ENCODE peak calls at places on chromosome 15, in ten cellular contexts. E is transverse colon, J is A549, G is ovary, N is sigmoid colon, V is H1, W is suprapubic skin, Y is GM12878, M is tibial nerve, C is SK-N-SH. I is an unnamed sample. For H3K4me1, the result is how much of the 10 kb centered on the place peaks cover.

GRCh38 chr15:99042909-99043308 is 35.3 kb upstream of the PGPEP1L start:
- DNase-seq in M (no peak), E (no peak), C (no peak), W (no peak), Y (no peak), V (no peak), N (no peak), G (no peak), J (no peak), I (no peak)

GRCh38 chr15:99992611-99993231 is 259.5 kb upstream of the LYSMD4 start:
- DNase-seq in V (no peak), W (peak), G (peak), E (no peak), Y (no peak), M (no peak), J (no peak), C (no peak), N (peak), I (no peak)

GRCh38 chr15:64070965-64071851 is 22.4 kb downstream of the CIAO2A start:
- DNase-seq in C (no peak), N (peak), J (peak), G (peak), W (peak), V (no peak), M (peak), E (peak), Y (no peak), I (peak)

GRCh38 chr15:40630313-40630712 is 36.3 kb downstream of the KNL1 start:
- DNase-seq in N (no peak), G (no peak), M (no peak), C (no peak), J (no peak), E (no peak), V (no peak), W (no peak), Y (no peak), I (no peak)

GRCh38 chr15:84937144-84937543 is 44.5 kb upstream of the PDE8A start:
- DNase-seq in N (peak), M (no peak), Y (no peak), J (no peak), W (no peak), V (no peak), E (no peak), G (no peak), C (no peak), I (no peak)

GRCh38 chr15:99738047-99738847 is 5.0 kb upstream of the LYSMD4 start:
- DNase-seq in C (no peak), J (no peak), M (no peak), V (no peak), Y (no peak), W (no peak), N (no peak), G (no peak), E (no peak), I (no peak)

GRCh38 chr15:61118885-61119284 is 110.2 kb downstream of the RORA start:
- DNase-seq in M (no peak), W (no peak), V (no peak), J (no peak), E (no peak), N (no peak), Y (no peak), G (no peak), C (peak), I (no peak)

GRCh38 chr15:38059665-38060064 is 125.2 kb downstream of the TMCO5A start:
- DNase-seq in M (no peak), G (no peak), E (no peak), Y (no peak), J (no peak), W (no peak), N (no peak), V (no peak), C (no peak), I (no peak)

GRCh38 chr15:34855893-34856292 is 60.5 kb upstream of the ACTC1 start:
- DNase-seq in Y (no peak), V (no peak), J (no peak), N (no peak), C (no peak), E (no peak), G (no peak), M (no peak), W (no peak), I (no peak)

GRCh38 chr15:94470492-94470891 is 239.1 kb downstream of the MCTP2 start:
- DNase-seq in C (no peak), N (no peak), J (no peak), G (no peak), E (no peak), Y (no peak), M (no peak), V (no peak), W (no peak), I (no peak)

GRCh38 chr15:75350601-75351331 is 3.9 kb downstream of the NEIL1 start:
- DNase-seq in Y (no peak), M (no peak), C (no peak), J (no peak), N (no peak), W (no peak), V (no peak), E (no peak), G (no peak), I (no peak)

GRCh38 chr15:60038111-60038521 is 34.0 kb downstream of the FOXB1 start:
- DNase-seq in V (no peak), E (no peak), M (no peak), W (no peak), G (no peak), Y (no peak), N (no peak), C (no peak), J (no peak), I (peak)

GRCh38 chr15:39188930-39189329 is 391.9 kb upstream of the THBS1 start:
- DNase-seq in G (no peak), E (no peak), N (no peak), Y (no peak), J (peak), C (no peak), M (no peak), V (no peak), W (no peak), I (no peak)

GRCh38 chr15:29792426-29793159 is 29.7 kb downstream of the TJP1 start:
- DNase-seq in J (no peak), N (no peak), M (no peak), W (no peak), G (no peak), C (no peak), Y (no peak), V (no peak), E (no peak), I (no peak)

GRCh38 chr15:81199031-81199779 is 2.5 kb downstream of the IL16 start:
- DNase-seq in C (no peak), Y (no peak), E (no peak), M (no peak), V (peak), G (no peak), W (no peak), N (no peak), J (no peak), I (no peak)

GRCh38 chr15:66254364-66255292 is 1.1 kb upstream of the MEGF11 start:
- DNase-seq in W (no peak), E (no peak), N (no peak), G (no peak), C (no peak), J (no peak), Y (no peak), M (no peak), V (peak), I (no peak)

GRCh38 chr15:70348581-70349344 is 251.0 kb upstream of the TLE3 start:
- DNase-seq in G (no peak), Y (no peak), E (peak), V (no peak), C (no peak), W (peak), M (no peak), N (peak), J (no peak), I (no peak)

GRCh38 chr15:68775671-68776476 is 44.8 kb downstream of the ANP32A start:
- DNase-seq in M (peak), G (peak), E (peak), C (no peak), W (peak), Y (no peak), J (no peak), N (peak), V (peak), I (peak)

GRCh38 chr15:68774120-68774519 is 46.6 kb downstream of the ANP32A start:
- DNase-seq in W (no peak), N (no peak), Y (no peak), J (no peak), M (no peak), C (no peak), G (no peak), V (no peak), E (no peak), I (no peak)

GRCh38 chr15:68773036-68773435 is 47.7 kb downstream of the ANP32A start:
- DNase-seq in C (no peak), M (no peak), V (no peak), E (no peak), N (no peak), J (no peak), G (no peak), Y (no peak), W (no peak), I (no peak)

GRCh38 chr15:68776477-68777270 is 44.0 kb downstream of the ANP32A start:
- DNase-seq in N (no peak), G (no peak), M (no peak), J (no peak), E (no peak), C (no peak), V (peak), W (no peak), Y (no peak), I (no peak)

GRCh38 chr15:68774521-68775293 is 46.0 kb downstream of the ANP32A start:
- DNase-seq in Y (no peak), E (no peak), G (no peak), V (peak), J (no peak), N (no peak), C (no peak), W (no peak), M (no peak), I (no peak)
- TF ChIP-seq EP300 in Y (no peak), E (no peak), G (no peak), V (no peak), J (no peak), N (no peak), C (no peak), W (no peak), M (no peak), I (no peak)

GRCh38 chr15:74131618-74132191 is 1.3 kb downstream of the ISLR2 start:
- DNase-seq in J (no peak), V (no peak), C (no peak), M (no peak), W (no peak), N (no peak), Y (no peak), G (no peak), E (no peak), I (no peak)
- H3K4me1 ChIP-seq in J (under half), V (half or more), C (under half), M (half or more), W (half or more), N (half or more), Y (under half), G (under half), E (under half), I (half or more)

DNA sequence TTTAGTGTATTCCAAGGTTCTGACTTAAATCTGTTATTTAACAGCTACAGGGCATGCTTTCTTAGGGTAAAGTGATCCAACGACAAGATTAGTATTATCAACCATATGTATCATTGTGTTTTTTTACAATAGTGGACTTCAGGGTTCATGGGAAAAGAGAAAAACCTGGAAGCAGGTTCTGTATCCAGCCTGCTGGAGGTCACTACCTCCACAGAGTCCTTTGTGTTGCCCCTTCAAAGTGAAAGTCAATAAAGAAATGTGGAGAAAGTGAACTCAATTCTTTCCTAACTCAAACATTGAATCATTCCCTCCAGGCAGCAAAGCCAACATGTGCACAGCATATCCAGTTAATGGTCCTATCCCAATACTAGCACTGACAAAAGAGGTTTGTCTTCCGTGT is 45.4 kb downstream of the FGF7 start:
- DNase-seq in Y (no peak), E (no peak), M (no peak), C (peak), V (no peak), W (no peak), N (no peak), G (no peak), J (no peak), I (no peak)
- H3K4me3 ChIP-seq in Y (no peak), E (no peak), M (peak), C (no peak), V (no peak), W (peak), N (no peak), G (no peak), J (no peak), I (no peak)

GRCh38 chr15:53808058-53808703 is 48.7 kb upstream of the WDR72 start:
- DNase-seq in N (no peak), E (no peak), C (peak), G (no peak), W (no peak), Y (no peak), J (no peak), V (no peak), M (no peak), I (no peak)
- TF ChIP-seq EP300 in N (no peak), E (no peak), C (no peak), G (no peak), W (no peak), Y (no peak), J (no peak), V (no peak), M (no peak), I (no peak)

GRCh38 chr15:89112341-89112971 is 24.2 kb downstream of the ABHD2 start:
- DNase-seq in C (no peak), J (peak), W (no peak), N (peak), V (no peak), Y (peak), E (peak), G (no peak), M (no peak), I (peak)
- H3K4me1 ChIP-seq in C (half or more), J (half or more), W (under half), N (half or more), V (under half), Y (under half), E (half or more), G (under half), M (half or more), I (half or more)

GRCh38 chr15:77542491-77543001 is 90.2 kb downstream of the LINGO1 start:
- DNase-seq in V (no peak), N (peak), G (no peak), W (no peak), M (no peak), C (no peak), Y (no peak), J (peak), E (no peak), I (no peak)

GRCh38 chr15:77540346-77541060 is 92.2 kb downstream of the LINGO1 start:
- DNase-seq in V (no peak), W (no peak), E (no peak), J (no peak), Y (no peak), N (peak), G (no peak), C (no peak), M (no peak), I (no peak)

GRCh38 chr15:77543159-77543882 is 89.4 kb downstream of the LINGO1 start:
- DNase-seq in W (peak), M (peak), C (peak), E (peak), Y (peak), V (peak), J (peak), G (peak), N (peak), I (peak)

GRCh38 chr15:77544162-77544561 is 88.5 kb downstream of the LINGO1 start:
- DNase-seq in V (no peak), E (no peak), G (no peak), W (no peak), C (no peak), Y (no peak), J (no peak), M (no peak), N (peak), I (no peak)

GRCh38 chr15:77541421-77542181 is 91.1 kb downstream of the LINGO1 start:
- DNase-seq in J (no peak), W (no peak), N (peak), E (no peak), G (no peak), V (no peak), C (no peak), Y (no peak), M (peak), I (peak)
- H3K4me3 ChIP-seq in J (no peak), W (no peak), N (no peak), E (no peak), G (no peak), V (no peak), C (no peak), Y (no peak), M (no peak), I (no peak)

GRCh38 chr15:57895291-57895690 is 170.2 kb downstream of the ALDH1A2 start:
- DNase-seq in V (no peak), W (no peak), E (no peak), M (no peak), J (no peak), Y (no peak), N (no peak), C (no peak), G (no peak), I (no peak)
- TF ChIP-seq EP300 in V (no peak), W (no peak), E (no peak), M (no peak), J (no peak), Y (no peak), N (no peak), C (no peak), G (no peak), I (no peak)